ENCODE peak calls at places on chromosome 19, in nine cellular contexts. One of them, this sample, is unnamed.

GRCh38 chr19:45865269-45865948 is 1.3 kb downstream of the FOXA3 start:
- DNase-seq in HFF-Myc: no peak
- DNase-seq in CD4-positive, alpha-beta T cell: no peak
- DNase-seq in EH: no peak
- DNase-seq in activated T-cell treated with anti-CD3 and anti-CD28 coated beads, Interleukin-2, amount 50 U/mL, for 4 hours: no peak
- DNase-seq in AG04450: no peak
- DNase-seq in type B pancreatic cell: no peak
- DNase-seq in AG10803: no peak
- DNase-seq in ACHN: no peak
- DNase-seq in this sample: no peak

GRCh38 chr19:52896431-52897148 is 845 bp downstream of the ZNF320 start:
- DNase-seq in HFF-Myc: no peak
- DNase-seq in CD4-positive, alpha-beta T cell: no peak
- DNase-seq in EH: peak
- DNase-seq in activated T-cell treated with anti-CD3 and anti-CD28 coated beads, Interleukin-2, amount 50 U/mL, for 4 hours: no peak
- DNase-seq in AG04450: no peak
- DNase-seq in type B pancreatic cell: no peak
- DNase-seq in AG10803: peak
- DNase-seq in ACHN: no peak
- DNase-seq in this sample: no peak

GRCh38 chr19:42653841-42654240 is 59.1 kb upstream of the CEACAM8 start:
- DNase-seq in HFF-Myc: no peak
- DNase-seq in CD4-positive, alpha-beta T cell: no peak
- DNase-seq in EH: peak
- DNase-seq in activated T-cell treated with anti-CD3 and anti-CD28 coated beads, Interleukin-2, amount 50 U/mL, for 4 hours: no peak
- DNase-seq in AG04450: no peak
- DNase-seq in type B pancreatic cell: no peak
- DNase-seq in AG10803: no peak
- DNase-seq in ACHN: no peak
- DNase-seq in this sample: no peak

GRCh38 chr19:10891360-10892108 is 20.2 kb downstream of the CARM1 start:
- DNase-seq in HFF-Myc: no peak
- DNase-seq in CD4-positive, alpha-beta T cell: no peak
- DNase-seq in EH: no peak
- DNase-seq in activated T-cell treated with anti-CD3 and anti-CD28 coated beads, Interleukin-2, amount 50 U/mL, for 4 hours: no peak
- DNase-seq in AG04450: no peak
- DNase-seq in type B pancreatic cell: no peak
- DNase-seq in AG10803: no peak
- DNase-seq in ACHN: no peak
- DNase-seq in this sample: peak

GRCh38 chr19:1293782-1294621 is 8.3 kb downstream of the EFNA2 start:
- DNase-seq in HFF-Myc: no peak
- DNase-seq in CD4-positive, alpha-beta T cell: no peak
- DNase-seq in EH: no peak
- DNase-seq in activated T-cell treated with anti-CD3 and anti-CD28 coated beads, Interleukin-2, amount 50 U/mL, for 4 hours: no peak
- DNase-seq in AG04450: no peak
- DNase-seq in type B pancreatic cell: no peak
- DNase-seq in AG10803: no peak
- DNase-seq in ACHN: no peak
- DNase-seq in this sample: no peak

GRCh38 chr19:48975947-48976847 is 11.1 kb downstream of the FTL start:
- DNase-seq in HFF-Myc: no peak
- DNase-seq in CD4-positive, alpha-beta T cell: no peak
- DNase-seq in EH: peak
- DNase-seq in activated T-cell treated with anti-CD3 and anti-CD28 coated beads, Interleukin-2, amount 50 U/mL, for 4 hours: no peak
- DNase-seq in AG04450: no peak
- DNase-seq in type B pancreatic cell: no peak
- DNase-seq in AG10803: no peak
- DNase-seq in ACHN: no peak
- DNase-seq in this sample: no peak

GRCh38 chr19:55372316-55373081 is 2.2 kb upstream of the IL11 start:
- DNase-seq in HFF-Myc: no peak
- DNase-seq in CD4-positive, alpha-beta T cell: no peak
- DNase-seq in EH: peak
- DNase-seq in activated T-cell treated with anti-CD3 and anti-CD28 coated beads, Interleukin-2, amount 50 U/mL, for 4 hours: no peak
- DNase-seq in AG04450: no peak
- DNase-seq in type B pancreatic cell: no peak
- DNase-seq in AG10803: peak
- DNase-seq in ACHN: no peak
- DNase-seq in this sample: no peak

GRCh38 chr19:56603829-56604228 is 8.7 kb downstream of the ZNF71 start:
- DNase-seq in HFF-Myc: no peak
- DNase-seq in CD4-positive, alpha-beta T cell: no peak
- DNase-seq in EH: no peak
- DNase-seq in activated T-cell treated with anti-CD3 and anti-CD28 coated beads, Interleukin-2, amount 50 U/mL, for 4 hours: no peak
- DNase-seq in AG04450: no peak
- DNase-seq in type B pancreatic cell: no peak
- DNase-seq in AG10803: no peak
- DNase-seq in ACHN: no peak
- DNase-seq in this sample: no peak

GRCh38 chr19:1864480-1865171 is 1.2 kb upstream of the KLF16 start:
- DNase-seq in HFF-Myc: no peak
- DNase-seq in CD4-positive, alpha-beta T cell: peak
- DNase-seq in EH: peak
- DNase-seq in activated T-cell treated with anti-CD3 and anti-CD28 coated beads, Interleukin-2, amount 50 U/mL, for 4 hours: peak
- DNase-seq in AG04450: no peak
- DNase-seq in type B pancreatic cell: no peak
- DNase-seq in AG10803: peak
- DNase-seq in ACHN: peak
- DNase-seq in this sample: no peak

GRCh38 chr19:13155472-13156284 is 5.5 kb downstream of the IER2 start:
- DNase-seq in HFF-Myc: no peak
- DNase-seq in CD4-positive, alpha-beta T cell: peak
- DNase-seq in EH: peak
- DNase-seq in activated T-cell treated with anti-CD3 and anti-CD28 coated beads, Interleukin-2, amount 50 U/mL, for 4 hours: peak
- DNase-seq in AG04450: no peak
- DNase-seq in type B pancreatic cell: peak
- DNase-seq in AG10803: peak
- DNase-seq in ACHN: peak
- DNase-seq in this sample: no peak

GRCh38 chr19:48644839-48645651 is 942 bp downstream of the CA11 start:
- DNase-seq in HFF-Myc: no peak
- DNase-seq in CD4-positive, alpha-beta T cell: peak
- DNase-seq in EH: peak
- DNase-seq in activated T-cell treated with anti-CD3 and anti-CD28 coated beads, Interleukin-2, amount 50 U/mL, for 4 hours: peak
- DNase-seq in AG04450: no peak
- DNase-seq in type B pancreatic cell: peak
- DNase-seq in AG10803: peak
- DNase-seq in ACHN: peak
- DNase-seq in this sample: no peak

This sample was measured in keratinocyte.